ENCODE peak calls at places on chromosomes 5 and 9, in four cellular contexts. One of them, this sample, is unnamed.

GRCh38 chr9:97714435-97714834 is 17.3 kb upstream of the XPA start:
- DNase-seq in H7: no peak
- DNase-seq in neuronal stem cell: no peak
- DNase-seq in left ventricle myocardium inferior: no peak
- DNase-seq in this sample: no peak

GRCh38 chr5:150077996-150078801 is 8.2 kb downstream of the CSF1R start:
- DNase-seq in neuronal stem cell: no peak
- DNase-seq in H7: peak; percentile 15
- DNase-seq in left ventricle myocardium inferior: no peak
- DNase-seq in this sample: no peak

GRCh38 chr9:95644377-95644776 is 127.6 kb upstream of the PTCH1 start:
- DNase-seq in neuronal stem cell: no peak
- DNase-seq in H7: no peak
- DNase-seq in left ventricle myocardium inferior: no peak
- DNase-seq in this sample: no peak

GRCh38 chr9:79256691-79257213 is 315.0 kb upstream of the TLE4 start:
- DNase-seq in neuronal stem cell: peak; percentile 55
- DNase-seq in left ventricle myocardium inferior: no peak
- DNase-seq in H7: no peak
- DNase-seq in this sample: no peak

GRCh38 chr5:160029004-160029403 is 20.1 kb downstream of the TTC1 start:
- DNase-seq in H7: no peak
- DNase-seq in neuronal stem cell: no peak
- DNase-seq in left ventricle myocardium inferior: no peak
- DNase-seq in this sample: no peak

GRCh38 chr5:145825751-145826180 is 9.4 kb downstream of the PRELID2 start:
- DNase-seq in left ventricle myocardium inferior: no peak
- DNase-seq in H7: peak; percentile 20
- DNase-seq in neuronal stem cell: peak; percentile 21
- DNase-seq in this sample: no peak

GRCh38 chr9:33233659-33234335 is 6.2 kb upstream of the SPINK4 start:
- DNase-seq in neuronal stem cell: no peak
- DNase-seq in H7: no peak
- DNase-seq in left ventricle myocardium inferior: no peak
- DNase-seq in this sample: no peak

GRCh38 chr5:75551471-75551870 is 39.8 kb downstream of the POLK start:
- DNase-seq in H7: no peak
- DNase-seq in neuronal stem cell: no peak
- DNase-seq in left ventricle myocardium inferior: no peak
- DNase-seq in this sample: no peak

GRCh38 chr9:2466703-2467102 is 154.9 kb upstream of the VLDLR start:
- DNase-seq in H7: no peak
- DNase-seq in neuronal stem cell: no peak
- DNase-seq in left ventricle myocardium inferior: no peak
- DNase-seq in this sample: no peak

DNA sequence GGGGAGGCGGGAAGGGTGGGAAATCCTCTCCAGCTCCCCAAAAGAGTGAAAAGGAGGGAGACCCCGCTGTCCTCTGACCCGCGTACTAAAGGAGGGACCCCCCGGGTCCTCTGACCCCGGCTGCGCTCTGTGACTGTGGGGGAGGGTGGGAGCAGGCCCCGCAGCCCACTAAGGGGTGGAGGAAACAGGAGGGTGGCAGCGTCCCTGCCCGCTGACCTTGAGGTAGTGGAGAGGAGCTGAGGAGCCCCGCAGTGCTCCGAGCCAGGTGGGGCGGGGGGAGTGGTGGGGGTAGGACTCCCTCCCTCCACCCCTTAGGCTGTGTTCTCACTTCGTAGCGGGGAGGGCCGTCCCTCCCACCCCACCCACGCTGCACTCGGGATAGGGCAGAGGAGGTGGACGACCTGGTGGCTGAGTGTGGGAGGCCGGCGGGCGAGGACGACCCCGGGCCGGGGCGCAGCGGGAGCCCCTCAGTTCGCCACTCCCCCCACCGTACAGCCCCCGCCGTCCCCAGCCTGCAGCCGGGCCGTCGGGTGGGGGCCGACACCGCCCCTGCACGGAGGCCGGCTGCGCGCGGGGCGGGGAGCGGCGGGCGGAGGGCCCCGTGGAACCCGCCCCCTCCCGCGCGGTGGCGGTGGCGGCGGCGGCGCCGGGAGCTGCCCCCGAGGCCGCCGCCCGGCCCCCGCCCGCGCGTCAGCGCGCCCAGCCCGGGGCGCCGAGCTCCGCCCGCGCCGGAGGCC is at the start of gene ADCY2:
- DNase-seq in neuronal stem cell: no peak
- DNase-seq in H7: peak; percentile 80
- DNase-seq in left ventricle myocardium inferior: no peak
- DNase-seq in this sample: peak; percentile 77
- H3K4me3 ChIP-seq in neuronal stem cell: peak within 1 kb of the TSS; percentile 77
- H3K4me3 ChIP-seq in H7: peak within 1 kb of the TSS; percentile 83
- H3K4me3 ChIP-seq in left ventricle myocardium inferior: peak within 1 kb of the TSS; percentile 60
- H3K4me3 ChIP-seq in this sample: peak within 1 kb of the TSS; percentile 72

GRCh38 chr5:147455321-147455720 is 54.5 kb downstream of the DPYSL3 start:
- DNase-seq in left ventricle myocardium inferior: no peak
- DNase-seq in neuronal stem cell: no peak
- DNase-seq in H7: peak; percentile 27
- DNase-seq in this sample: no peak
- H3K4me3 ChIP-seq in left ventricle myocardium inferior: peak overlapping the region; percentile 77
- H3K4me3 ChIP-seq in neuronal stem cell: no peak overlapping the region
- H3K4me3 ChIP-seq in H7: no peak overlapping the region
- H3K4me3 ChIP-seq in this sample: no peak overlapping the region

GRCh38 chr5:58455495-58455894 is 4.4 kb downstream of the PLK2 start:
- DNase-seq in left ventricle myocardium inferior: no peak
- DNase-seq in H7: no peak
- DNase-seq in neuronal stem cell: no peak
- DNase-seq in this sample: no peak
- H3K4me3 ChIP-seq in left ventricle myocardium inferior: peak overlapping the region; percentile 90
- H3K4me3 ChIP-seq in H7: no peak overlapping the region
- H3K4me3 ChIP-seq in neuronal stem cell: no peak overlapping the region
- H3K4me3 ChIP-seq in this sample: peak overlapping the region; percentile 68

GRCh38 chr5:19988447-19988846 is 447 bp upstream of the CDH18 start:
- DNase-seq in left ventricle myocardium inferior: no peak
- DNase-seq in H7: no peak
- DNase-seq in neuronal stem cell: no peak
- DNase-seq in this sample: no peak

GRCh38 chr5:19986036-19986619 is 1.9 kb downstream of the CDH18 start:
- DNase-seq in H7: no peak
- DNase-seq in neuronal stem cell: no peak
- DNase-seq in left ventricle myocardium inferior: no peak
- DNase-seq in this sample: no peak

GRCh38 chr5:19986806-19987205 is 1.2 kb downstream of the CDH18 start:
- DNase-seq in H7: no peak
- DNase-seq in neuronal stem cell: no peak
- DNase-seq in left ventricle myocardium inferior: no peak
- DNase-seq in this sample: no peak

GRCh38 chr5:19987594-19988345 is at the start of gene CDH18:
- DNase-seq in neuronal stem cell: peak; percentile 56
- DNase-seq in H7: peak; percentile 79
- DNase-seq in left ventricle myocardium inferior: peak; percentile 22
- DNase-seq in this sample: no peak
- H3K4me3 ChIP-seq in neuronal stem cell: peak within 1 kb of the TSS; percentile 37
- H3K4me3 ChIP-seq in H7: peak within 1 kb of the TSS; percentile 14
- H3K4me3 ChIP-seq in left ventricle myocardium inferior: peak within 1 kb of the TSS; percentile 26
- H3K4me3 ChIP-seq in this sample: no peak within 1 kb of the TSS

GRCh38 chr5:1885476-1885755 is 2.7 kb upstream of the IRX4 start:
- DNase-seq in neuronal stem cell: no peak
- DNase-seq in H7: peak; percentile 73
- DNase-seq in left ventricle myocardium inferior: peak; percentile 13
- DNase-seq in this sample: peak; percentile 15

GRCh38 chr5:1887400-1888360 is 5.0 kb upstream of the IRX4 start:
- DNase-seq in neuronal stem cell: no peak
- DNase-seq in H7: peak; percentile 90
- DNase-seq in left ventricle myocardium inferior: no peak
- DNase-seq in this sample: peak; percentile 49

GRCh38 chr5:1884638-1885475 is 2.1 kb upstream of the IRX4 start:
- DNase-seq in left ventricle myocardium inferior: no peak
- DNase-seq in H7: peak; percentile 83
- DNase-seq in neuronal stem cell: no peak
- DNase-seq in this sample: peak; percentile 24

GRCh38 chr5:1886634-1887399 is 4.1 kb upstream of the IRX4 start:
- DNase-seq in H7: peak; percentile 85
- DNase-seq in left ventricle myocardium inferior: no peak
- DNase-seq in neuronal stem cell: no peak
- DNase-seq in this sample: peak; percentile 67

DNA sequence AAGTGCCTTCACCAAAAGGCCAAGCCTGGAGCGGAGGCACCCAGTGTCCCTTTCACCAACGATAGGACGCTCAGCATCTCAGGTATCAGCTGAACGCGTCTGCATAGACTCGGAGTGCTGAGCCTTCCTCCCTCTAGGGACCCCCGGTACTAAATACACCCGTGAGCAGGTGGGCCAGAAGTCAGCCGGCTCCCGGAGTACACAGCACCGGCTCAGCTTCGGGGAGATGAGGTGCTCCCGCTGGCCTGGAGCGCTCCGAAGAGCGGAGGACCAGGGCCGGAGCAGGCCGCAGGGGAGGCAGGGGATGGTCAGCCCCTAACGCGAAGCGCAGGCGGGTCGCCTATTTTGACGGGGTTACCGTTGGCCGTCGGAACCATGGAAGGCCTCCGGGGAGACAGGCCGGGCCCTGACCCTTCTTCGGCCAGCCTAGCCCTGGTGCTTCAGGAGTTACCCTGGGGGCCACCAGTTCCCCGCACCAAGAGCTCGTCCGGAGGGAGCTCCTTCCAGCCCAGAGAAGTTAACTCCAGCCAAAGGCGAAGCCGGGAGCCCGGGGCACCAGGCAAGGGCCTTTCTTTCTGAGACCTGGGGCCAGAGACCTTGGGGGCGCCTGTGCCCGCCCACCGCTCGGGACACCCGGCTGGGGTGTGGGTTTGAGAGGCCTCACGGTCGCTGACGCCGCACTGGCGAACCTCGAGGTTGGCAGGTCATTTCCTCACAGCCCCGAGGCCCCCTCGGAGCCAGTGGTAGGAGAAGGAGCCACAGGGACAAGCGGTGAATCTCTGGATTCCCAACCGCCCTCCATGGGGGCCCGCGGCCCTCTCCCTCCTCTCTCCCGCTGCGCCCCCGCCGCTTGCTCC is 3.3 kb upstream of the IRX4 start:
- DNase-seq in left ventricle myocardium inferior: no peak
- DNase-seq in neuronal stem cell: no peak
- DNase-seq in H7: peak; percentile 82
- DNase-seq in this sample: peak; percentile 58
- H3K4me3 ChIP-seq in left ventricle myocardium inferior: peak overlapping the region; percentile 71
- H3K4me3 ChIP-seq in neuronal stem cell: peak overlapping the region; percentile 47
- H3K4me3 ChIP-seq in H7: peak overlapping the region; percentile 53
- H3K4me3 ChIP-seq in this sample: no peak overlapping the region

This sample was measured in aorta.